ENCODE peak calls at places on chromosome 16, in eight cellular contexts. A is DMS153; W is mesendoderm; M is stimulated activated CD8-positive, alpha-beta memory T cell treated with anti-CD3 and anti-CD28 coated beads, Interleukin-15, amount 100 ng/mL, for 48 hours; F is AG08395; H is amniotic epithelial cell; P is fibroblast of lung; E is HFF-Myc. G is an unnamed sample.

GRCh38 chr16:88405325-88406060 is 22.7 kb downstream of the ZNF469 start:
- DNase-seq in H (no peak), P (peak; percentile 60), E (peak; percentile 41), M (no peak), F (peak; percentile 80), W (no peak), A (no peak), G (no peak)

GRCh38 chr16:22313876-22314470 is 16.8 kb downstream of the POLR3E start:
- DNase-seq in W (no peak), F (no peak), E (no peak), A (no peak), H (no peak), M (no peak), P (no peak), G (peak; percentile 9)

GRCh38 chr16:47043970-47044684 is 70.7 kb upstream of the DNAJA2 start:
- DNase-seq in M (no peak), W (no peak), P (no peak), F (no peak), A (no peak), E (no peak), H (no peak), G (no peak)

GRCh38 chr16:59719121-59719520 is 985.0 kb upstream of the GOT2 start:
- DNase-seq in M (no peak), E (no peak), W (no peak), H (no peak), A (no peak), P (peak; percentile 35), F (peak; percentile 7), G (no peak)

GRCh38 chr16:67110136-67110847 is 551 bp downstream of the PHAF1 start:
- DNase-seq in M (no peak), W (no peak), A (no peak), F (no peak), H (no peak), P (no peak), E (no peak), G (no peak)

GRCh38 chr16:85029413-85029794 is 1.8 kb downstream of the KIAA0513 start:
- DNase-seq in F (peak; percentile 60), P (peak; percentile 26), A (no peak), W (peak; percentile 63), M (peak; percentile 45), E (no peak), H (peak; percentile 37), G (peak; percentile 3)

GRCh38 chr16:81487301-81487720 is 42.7 kb downstream of the CMIP start:
- DNase-seq in E (no peak), M (no peak), P (no peak), W (no peak), H (peak; percentile 48), A (no peak), F (no peak), G (no peak)

GRCh38 chr16:30032083-30032819 is 1.2 kb upstream of the TLCD3B start:
- DNase-seq in A (peak; percentile 59), M (peak; percentile 40), H (peak; percentile 54), F (peak; percentile 70), P (peak; percentile 70), E (peak; percentile 40), W (peak; percentile 91), G (peak; percentile 61)

GRCh38 chr16:27177031-27177774 is 26.1 kb upstream of the KDM8 start:
- DNase-seq in M (no peak), P (peak; percentile 75), E (peak; percentile 29), W (no peak), A (no peak), F (peak; percentile 90), H (peak; percentile 71), G (no peak)

GRCh38 chr16:20763461-20764232 is at the start of gene ACSM3:
- DNase-seq in H (peak; percentile 76), W (peak; percentile 86), P (peak; percentile 83), M (no peak), F (peak; percentile 88), E (peak; percentile 76), A (no peak), G (peak; percentile 59)

GRCh38 chr16:79997257-79997656 is 396.7 kb upstream of the MAF start:
- DNase-seq in A (no peak), H (peak; percentile 30), M (no peak), W (peak; percentile 44), P (peak; percentile 10), E (no peak), F (peak; percentile 24), G (no peak)

GRCh38 chr16:78147846-78148535 is 48.5 kb downstream of the WWOX start:
- DNase-seq in E (no peak), P (no peak), H (no peak), W (no peak), M (no peak), A (peak; percentile 52), F (no peak), G (no peak)

GRCh38 chr16:79211581-79211980 is 389.0 kb downstream of the MAF start:
- DNase-seq in P (no peak), E (no peak), A (no peak), M (no peak), H (no peak), W (no peak), F (no peak), G (no peak)

GRCh38 chr16:20610892-20611349 is 34.8 kb upstream of the ACSM2B start:
- DNase-seq in H (no peak), P (no peak), F (no peak), W (no peak), E (no peak), M (no peak), A (no peak), G (no peak)

GRCh38 chr16:67456383-67457140 is 24.4 kb downstream of the ATP6V0D1 start:
- DNase-seq in W (peak; percentile 16), P (peak; percentile 63), A (no peak), E (no peak), M (no peak), F (peak; percentile 74), H (peak; percentile 49), G (no peak)

GRCh38 chr16:22161999-22162657 is at the start of gene SDR42E2:
- DNase-seq in W (peak; percentile 60), H (no peak), E (no peak), A (no peak), M (peak; percentile 8), P (no peak), F (no peak), G (no peak)

GRCh38 chr16:74224828-74225227 is 71.8 kb upstream of the PSMD7 start:
- DNase-seq in M (no peak), H (no peak), P (peak; percentile 51), A (no peak), W (no peak), E (no peak), F (no peak), G (no peak)

GRCh38 chr16:57809843-57810196 is 7.5 kb upstream of the KIFC3 start:
- DNase-seq in F (no peak), M (no peak), P (no peak), H (no peak), E (no peak), W (no peak), A (no peak), G (no peak)

GRCh38 chr16:57392694-57393093 is 11.9 kb upstream of the CCL17 start:
- DNase-seq in W (no peak), H (no peak), F (no peak), A (no peak), P (no peak), M (no peak), E (no peak), G (no peak)

GRCh38 chr16:57689772-57690558 is 4.6 kb upstream of the DRC7 start:
- DNase-seq in E (no peak), W (peak; percentile 70), A (no peak), H (peak; percentile 72), M (peak; percentile 14), F (no peak), P (no peak), G (peak; percentile 27)

GRCh38 chr16:8712589-8713361 is 38.4 kb downstream of the ABAT start:
- DNase-seq in F (no peak), W (peak; percentile 41), H (no peak), E (no peak), P (no peak), A (no peak), M (no peak), G (no peak)